ENCODE peak calls at places on chromosomes 5 and 9, in seven cellular contexts. One of them, this sample, is unnamed.

GRCh38 chr9:111067472-111067871 is 29.2 kb upstream of the LPAR1 start:
- DNase-seq in neural crest cell: no peak
- DNase-seq in DMS53: no peak
- DNase-seq in Daoy: no peak
- DNase-seq in activated T-cell treated with anti-CD3 and anti-CD28 coated beads, Interleukin-2, amount 50 U/mL, for 48 hours: no peak
- DNase-seq in body of pancreas: no peak
- DNase-seq in progenitor cell of endocrine pancreas: no peak
- DNase-seq in this sample: no peak

GRCh38 chr5:167143726-167144125 is 1147.7 kb upstream of the WWC1 start:
- DNase-seq in activated T-cell treated with anti-CD3 and anti-CD28 coated beads, Interleukin-2, amount 50 U/mL, for 48 hours: no peak
- DNase-seq in Daoy: peak; percentile 61
- DNase-seq in neural crest cell: no peak
- DNase-seq in body of pancreas: no peak
- DNase-seq in DMS53: peak; percentile 4
- DNase-seq in progenitor cell of endocrine pancreas: no peak
- DNase-seq in this sample: peak; percentile 65

GRCh38 chr5:127562252-127562651 is 44.8 kb downstream of the PRRC1 start:
- DNase-seq in activated T-cell treated with anti-CD3 and anti-CD28 coated beads, Interleukin-2, amount 50 U/mL, for 48 hours: no peak
- DNase-seq in progenitor cell of endocrine pancreas: no peak
- DNase-seq in DMS53: peak; percentile 51
- DNase-seq in neural crest cell: peak; percentile 8
- DNase-seq in Daoy: peak; percentile 22
- DNase-seq in body of pancreas: no peak
- DNase-seq in this sample: no peak

GRCh38 chr9:14882118-14882517 is 28.1 kb downstream of the FREM1 start:
- DNase-seq in activated T-cell treated with anti-CD3 and anti-CD28 coated beads, Interleukin-2, amount 50 U/mL, for 48 hours: no peak
- DNase-seq in progenitor cell of endocrine pancreas: no peak
- DNase-seq in DMS53: peak; percentile 38
- DNase-seq in body of pancreas: no peak
- DNase-seq in neural crest cell: no peak
- DNase-seq in Daoy: no peak
- DNase-seq in this sample: no peak

GRCh38 chr9:69497816-69498215 is 172.8 kb downstream of the ENTREP1 start:
- DNase-seq in DMS53: no peak
- DNase-seq in neural crest cell: no peak
- DNase-seq in Daoy: no peak
- DNase-seq in progenitor cell of endocrine pancreas: no peak
- DNase-seq in activated T-cell treated with anti-CD3 and anti-CD28 coated beads, Interleukin-2, amount 50 U/mL, for 48 hours: no peak
- DNase-seq in body of pancreas: no peak
- DNase-seq in this sample: no peak

GRCh38 chr5:132246806-132247205 is 10.7 kb upstream of the PDLIM4 start:
- DNase-seq in DMS53: no peak
- DNase-seq in activated T-cell treated with anti-CD3 and anti-CD28 coated beads, Interleukin-2, amount 50 U/mL, for 48 hours: no peak
- DNase-seq in neural crest cell: no peak
- DNase-seq in body of pancreas: no peak
- DNase-seq in Daoy: no peak
- DNase-seq in progenitor cell of endocrine pancreas: no peak
- DNase-seq in this sample: no peak

GRCh38 chr5:125032286-125032685 is 285.8 kb upstream of the ZNF608 start:
- DNase-seq in progenitor cell of endocrine pancreas: no peak
- DNase-seq in activated T-cell treated with anti-CD3 and anti-CD28 coated beads, Interleukin-2, amount 50 U/mL, for 48 hours: no peak
- DNase-seq in neural crest cell: no peak
- DNase-seq in Daoy: no peak
- DNase-seq in DMS53: no peak
- DNase-seq in body of pancreas: no peak
- DNase-seq in this sample: no peak

GRCh38 chr5:2153808-2154207 is 271.1 kb upstream of the IRX4 start:
- DNase-seq in Daoy: no peak
- DNase-seq in DMS53: no peak
- DNase-seq in neural crest cell: no peak
- DNase-seq in body of pancreas: no peak
- DNase-seq in activated T-cell treated with anti-CD3 and anti-CD28 coated beads, Interleukin-2, amount 50 U/mL, for 48 hours: no peak
- DNase-seq in progenitor cell of endocrine pancreas: no peak
- DNase-seq in this sample: no peak

GRCh38 chr9:76560481-76560891 is 101.5 kb downstream of the GCNT1 start:
- DNase-seq in activated T-cell treated with anti-CD3 and anti-CD28 coated beads, Interleukin-2, amount 50 U/mL, for 48 hours: no peak
- DNase-seq in body of pancreas: peak; percentile 16
- DNase-seq in DMS53: no peak
- DNase-seq in progenitor cell of endocrine pancreas: no peak
- DNase-seq in Daoy: peak; percentile 57
- DNase-seq in neural crest cell: no peak
- DNase-seq in this sample: no peak

GRCh38 chr5:891837-892389 is 688 bp downstream of the BRD9 start:
- DNase-seq in neural crest cell: no peak
- DNase-seq in activated T-cell treated with anti-CD3 and anti-CD28 coated beads, Interleukin-2, amount 50 U/mL, for 48 hours: no peak
- DNase-seq in DMS53: peak; percentile 70
- DNase-seq in Daoy: peak; percentile 18
- DNase-seq in body of pancreas: no peak
- DNase-seq in progenitor cell of endocrine pancreas: no peak
- DNase-seq in this sample: peak; percentile 39

GRCh38 chr5:150658699-150659265 is 2.3 kb upstream of the MYOZ3 start:
- DNase-seq in DMS53: no peak
- DNase-seq in progenitor cell of endocrine pancreas: no peak
- DNase-seq in neural crest cell: no peak
- DNase-seq in body of pancreas: no peak
- DNase-seq in activated T-cell treated with anti-CD3 and anti-CD28 coated beads, Interleukin-2, amount 50 U/mL, for 48 hours: no peak
- DNase-seq in Daoy: no peak
- DNase-seq in this sample: no peak

GRCh38 chr5:128673970-128674369 is 135.9 kb upstream of the FBN2 start:
- DNase-seq in neural crest cell: no peak
- DNase-seq in body of pancreas: no peak
- DNase-seq in progenitor cell of endocrine pancreas: no peak
- DNase-seq in Daoy: no peak
- DNase-seq in activated T-cell treated with anti-CD3 and anti-CD28 coated beads, Interleukin-2, amount 50 U/mL, for 48 hours: no peak
- DNase-seq in DMS53: no peak
- DNase-seq in this sample: no peak

GRCh38 chr9:82334286-82334685 is 345.7 kb downstream of the SPATA31D1 start:
- DNase-seq in neural crest cell: no peak
- DNase-seq in body of pancreas: no peak
- DNase-seq in Daoy: no peak
- DNase-seq in DMS53: no peak
- DNase-seq in activated T-cell treated with anti-CD3 and anti-CD28 coated beads, Interleukin-2, amount 50 U/mL, for 48 hours: no peak
- DNase-seq in progenitor cell of endocrine pancreas: no peak
- DNase-seq in this sample: no peak